ENCODE peak calls at places on chromosomes 13 and 19, in five cellular contexts. J is K562, C is HepG2, A is upper lobe of left lung, U is GM12878. W is an unnamed sample.
A peak's percentile ranks its signal among the peaks of the same experiment; 100 is the strongest.

GRCh38 chr13:80399340-80400163 is 58.6 kb upstream of the SPRY2 start:
- ATAC-seq in J (no peak), C (no peak), A (peak; percentile 89), U (peak; percentile 62), W (no peak)

GRCh38 chr19:21610787-21611186 is 105.4 kb downstream of the ZNF429 start:
- ATAC-seq in J (no peak), C (no peak), A (no peak), U (no peak), W (no peak)

GRCh38 chr19:10566658-10567410 is 1.0 kb upstream of the KRI1 start:
- ATAC-seq in J (no peak), C (no peak), A (no peak), U (peak; percentile 40), W (no peak)

GRCh38 chr13:110921695-110922094 is 6.8 kb upstream of the ANKRD10 start:
- ATAC-seq in J (peak; percentile 31), C (peak; percentile 21), A (no peak), U (peak; percentile 15), W (no peak)

GRCh38 chr13:80814541-80814940 is 473.6 kb upstream of the SPRY2 start:
- ATAC-seq in J (no peak), C (no peak), A (no peak), U (no peak), W (peak; percentile 70)

GRCh38 chr19:2469102-2469914 is 6.6 kb upstream of the GADD45B start:
- ATAC-seq in J (peak; percentile 63), C (peak; percentile 33), A (no peak), U (peak; percentile 86), W (peak; percentile 40)

GRCh38 chr13:95155504-95155903 is 145.7 kb downstream of the ABCC4 start:
- ATAC-seq in J (no peak), C (no peak), A (no peak), U (no peak), W (no peak)

GRCh38 chr13:29771247-29771646 is 79.2 kb downstream of the UBL3 start:
- ATAC-seq in J (no peak), C (peak; percentile 25), A (no peak), U (peak; percentile 74), W (no peak)

GRCh38 chr13:98471895-98472294 is 105.0 kb downstream of the STK24 start:
- ATAC-seq in J (no peak), C (no peak), A (peak; percentile 69), U (no peak), W (no peak)

GRCh38 chr13:22114630-22115311 is 443.9 kb downstream of the FGF9 start:
- ATAC-seq in J (no peak), C (no peak), A (no peak), U (peak; percentile 92), W (peak; percentile 61)

GRCh38 chr19:4916292-4917082 is 7.2 kb downstream of the UHRF1 start:
- ATAC-seq in J (no peak), C (no peak), A (no peak), U (peak; percentile 64), W (no peak)

GRCh38 chr19:38665219-38665931 is 17.9 kb downstream of the ACTN4 start:
- ATAC-seq in J (no peak), C (no peak), A (no peak), U (no peak), W (no peak)

GRCh38 chr19:38666662-38667448 is 19.4 kb downstream of the ACTN4 start:
- ATAC-seq in J (no peak), C (no peak), A (no peak), U (peak; percentile 88), W (peak; percentile 17)

GRCh38 chr19:38669532-38669931 is 22.1 kb downstream of the ACTN4 start:
- ATAC-seq in J (no peak), C (no peak), A (no peak), U (no peak), W (no peak)

GRCh38 chr19:38665950-38666661 is 18.7 kb downstream of the ACTN4 start:
- ATAC-seq in J (no peak), C (peak; percentile 20), A (peak; percentile 86), U (no peak), W (peak; percentile 52)

GRCh38 chr19:38667552-38668205 is 20.2 kb downstream of the ACTN4 start:
- ATAC-seq in J (no peak), C (no peak), A (no peak), U (no peak), W (no peak)
- TF ChIP-seq POLR2AphosphoS5 in J (no peak), C (no peak), A (no peak), U (no peak), W (peak; percentile 38)

GRCh38 chr19:16542045-16542893 is at the start of gene CHERP:
- ATAC-seq in J (peak; percentile 93), C (peak; percentile 81), A (peak; percentile 96), U (peak; percentile 83), W (peak; percentile 98)
- TF ChIP-seq EP300 in J (no peak), C (no peak), A (no peak), U (no peak), W (no peak)

DNA sequence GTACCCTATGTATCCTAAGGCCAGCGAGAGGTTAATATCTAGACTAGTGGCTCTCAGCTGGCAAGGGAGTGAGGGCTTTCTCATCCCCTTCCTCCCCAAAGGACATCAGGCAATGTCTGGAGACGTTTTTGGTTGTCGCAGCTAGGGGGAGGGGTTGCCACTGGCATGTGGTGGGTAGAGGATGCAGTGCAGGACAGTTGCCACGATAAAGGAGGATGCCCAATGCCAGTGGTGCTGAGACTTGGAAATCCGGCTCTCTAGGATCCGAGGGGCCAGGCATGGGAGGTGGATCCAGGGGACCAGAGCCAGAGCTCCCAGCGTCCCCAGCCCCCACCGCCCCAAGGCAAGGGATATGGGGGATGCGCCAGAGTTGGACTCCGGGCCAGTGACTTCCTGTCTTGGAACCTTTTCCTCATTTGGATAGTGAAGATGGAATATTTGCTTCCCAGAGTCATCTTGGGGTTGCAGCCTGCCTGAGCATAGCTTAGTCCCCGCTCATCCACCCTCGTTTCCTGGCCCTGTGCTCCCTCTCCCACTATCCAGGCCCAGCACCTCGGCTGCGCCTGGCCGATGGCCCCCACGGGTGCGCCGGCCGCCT is 4.9 kb downstream of the SSC5D start:
- ATAC-seq in J (no peak), C (no peak), A (no peak), U (no peak), W (no peak)
- TF ChIP-seq POLR2AphosphoS5 in J (no peak), C (no peak), A (no peak), U (no peak), W (no peak)

GRCh38 chr13:77751513-77752456 is 54.3 kb downstream of the SLAIN1 start:
- ATAC-seq in J (peak; percentile 73), C (peak; percentile 75), A (peak; percentile 84), U (peak; percentile 91), W (peak; percentile 62)
- TF ChIP-seq EP300 in J (no peak), C (no peak), A (no peak), U (no peak), W (no peak)

GRCh38 chr19:54315956-54316355 is 3.0 kb upstream of the LILRA5 start:
- ATAC-seq in J (no peak), C (no peak), A (no peak), U (no peak), W (no peak)

GRCh38 chr19:54317965-54318240 is 4.9 kb upstream of the LILRA5 start:
- ATAC-seq in J (no peak), C (no peak), A (no peak), U (no peak), W (no peak)

GRCh38 chr19:54316746-54317107 is 3.8 kb upstream of the LILRA5 start:
- ATAC-seq in J (no peak), C (no peak), A (peak; percentile 58), U (no peak), W (no peak)

GRCh38 chr19:54319049-54319448 is 6.1 kb upstream of the LILRA5 start:
- ATAC-seq in J (no peak), C (no peak), A (no peak), U (peak; percentile 95), W (no peak)

GRCh38 chr19:54317108-54317964 is 4.4 kb upstream of the LILRA5 start:
- ATAC-seq in J (no peak), C (no peak), A (peak; percentile 67), U (no peak), W (no peak)
- TF ChIP-seq POLR2AphosphoS5 in J (no peak), C (no peak), A (peak; percentile 15), U (no peak), W (no peak)

W was measured in gastroesophageal sphincter.